ENCODE peak calls at places on chromosomes 6 and 20, in four cellular contexts. M, X, O and C are unnamed samples.

GRCh38 chr20:47741669-47742345 is 43.5 kb downstream of the SULF2 start:
- DNase-seq in M (no peak), X (no peak), O (peak; percentile 11), C (no peak)

GRCh38 chr6:107976267-107976783 is 18.3 kb upstream of the SEC63 start:
- DNase-seq in M (no peak), X (no peak), O (no peak), C (no peak)

GRCh38 chr20:59754551-59754950 is 150.2 kb downstream of the PHACTR3 start:
- DNase-seq in M (no peak), X (no peak), O (no peak), C (no peak)

GRCh38 chr20:63503524-63503923 is 4.6 kb upstream of the EEF1A2 start:
- DNase-seq in M (no peak), X (no peak), O (no peak), C (no peak)

GRCh38 chr20:19828233-19828632 is 70.2 kb downstream of the RIN2 start:
- DNase-seq in M (peak; percentile 61), X (no peak), O (no peak), C (no peak)

GRCh38 chr6:33171096-33171888 is 21.0 kb downstream of the COL11A2 start:
- DNase-seq in M (no peak), X (no peak), O (no peak), C (no peak)

GRCh38 chr6:57190140-57190539 is 18.0 kb downstream of the BAG2 start:
- DNase-seq in M (no peak), X (no peak), O (no peak), C (no peak)

GRCh38 chr6:19669206-19669605 is 168.0 kb upstream of the ID4 start:
- DNase-seq in M (no peak), X (no peak), O (no peak), C (no peak)

GRCh38 chr20:49501917-49502316 is 19.4 kb upstream of the KCNB1 start:
- DNase-seq in M (no peak), X (no peak), O (no peak), C (no peak)

GRCh38 chr6:154732824-154733609 is at the start of gene SCAF8:
- DNase-seq in M (peak; percentile 90), X (peak; percentile 89), O (peak; percentile 75), C (peak; percentile 60)

GRCh38 chr6:157346371-157346770 is 23.1 kb upstream of the TMEM242 start:
- DNase-seq in M (no peak), X (no peak), O (no peak), C (no peak)

GRCh38 chr6:118468682-118469465 is 79.2 kb upstream of the PLN start:
- DNase-seq in M (no peak), X (no peak), O (no peak), C (no peak)

GRCh38 chr20:24027229-24027628 is 38.6 kb upstream of the GGTLC1 start:
- DNase-seq in M (peak; percentile 87), X (peak; percentile 66), O (peak; percentile 31), C (peak; percentile 68)

GRCh38 chr20:1632228-1632577 is 12.4 kb upstream of the SIRPB1 start:
- DNase-seq in M (no peak), X (no peak), O (no peak), C (no peak)

GRCh38 chr6:140043762-140044378 is 669.4 kb upstream of the CITED2 start:
- DNase-seq in M (no peak), X (no peak), O (no peak), C (no peak)

GRCh38 chr6:163414367-163415175 is at the start of gene QKI:
- DNase-seq in M (peak; percentile 90), X (peak; percentile 89), O (peak; percentile 83), C (peak; percentile 75)

GRCh38 chr6:24926639-24927038 is 9.1 kb downstream of the RIPOR2 start:
- DNase-seq in M (no peak), X (no peak), O (no peak), C (no peak)

GRCh38 chr6:112251170-112251945 is 3.0 kb downstream of the LAMA4 start:
- DNase-seq in M (peak; percentile 64), X (no peak), O (peak; percentile 31), C (peak; percentile 79)

GRCh38 chr6:73129653-73130443 is 95.4 kb downstream of the KHDC1L start:
- DNase-seq in M (peak; percentile 89), X (peak; percentile 79), O (peak; percentile 88), C (peak; percentile 72)

GRCh38 chr20:23048283-23049200 is 930 bp downstream of the THBD start:
- DNase-seq in M (no peak), X (peak; percentile 85), O (peak; percentile 88), C (peak; percentile 38)

GRCh38 chr20:645318-646106 is 7.5 kb downstream of the SRXN1 start:
- DNase-seq in M (peak; percentile 79), X (peak; percentile 68), O (peak; percentile 57), C (peak; percentile 38)

GRCh38 chr6:39507331-39507998 is 185.0 kb upstream of the KCNK16 start:
- DNase-seq in M (no peak), X (no peak), O (no peak), C (no peak)

DNA sequence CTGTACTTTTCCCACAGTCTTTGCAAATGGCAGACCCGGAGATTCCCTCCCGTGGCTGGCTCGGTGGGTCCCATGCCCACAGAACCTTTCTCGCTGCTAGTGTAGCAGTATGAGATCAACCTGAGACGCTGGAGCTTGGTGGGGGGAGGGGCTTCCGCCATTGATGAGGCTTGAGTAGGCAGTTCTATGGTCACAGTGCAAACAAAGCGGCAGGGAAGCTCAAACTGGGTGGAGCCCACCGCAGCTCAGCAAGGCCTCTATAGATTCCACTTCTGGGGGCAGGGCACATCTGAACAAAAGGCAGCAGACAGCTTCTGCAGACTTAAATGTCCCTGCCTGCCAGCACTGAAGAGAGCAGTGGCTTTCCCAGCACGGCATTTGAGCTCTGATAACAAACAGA is 186.0 kb upstream of the KCNK16 start:
- DNase-seq in M (no peak), X (no peak), O (no peak), C (no peak)
- H3K4me3 ChIP-seq in M (no peak overlapping the region), X (no peak overlapping the region), O (no peak overlapping the region), C (no peak overlapping the region)

GRCh38 chr6:135181333-135182119 is 418 bp downstream of the MYB start:
- DNase-seq in M (no peak), X (no peak), O (no peak), C (no peak)
- TF ChIP-seq POLR2A in M (no peak), X (peak; percentile 2), O (no peak), C (no peak)

GRCh38 chr6:119655124-119655523 is 305.6 kb upstream of the MAN1A1 start:
- DNase-seq in M (no peak), X (no peak), O (no peak), C (no peak)

GRCh38 chr6:119658917-119659316 is 309.4 kb upstream of the MAN1A1 start:
- DNase-seq in M (no peak), X (no peak), O (no peak), C (no peak)

GRCh38 chr6:119653329-119653728 is 303.8 kb upstream of the MAN1A1 start:
- DNase-seq in M (no peak), X (no peak), O (no peak), C (no peak)
- H3K4me3 ChIP-seq in M (no peak overlapping the region), X (no peak overlapping the region), O (no peak overlapping the region), C (no peak overlapping the region)

DNA sequence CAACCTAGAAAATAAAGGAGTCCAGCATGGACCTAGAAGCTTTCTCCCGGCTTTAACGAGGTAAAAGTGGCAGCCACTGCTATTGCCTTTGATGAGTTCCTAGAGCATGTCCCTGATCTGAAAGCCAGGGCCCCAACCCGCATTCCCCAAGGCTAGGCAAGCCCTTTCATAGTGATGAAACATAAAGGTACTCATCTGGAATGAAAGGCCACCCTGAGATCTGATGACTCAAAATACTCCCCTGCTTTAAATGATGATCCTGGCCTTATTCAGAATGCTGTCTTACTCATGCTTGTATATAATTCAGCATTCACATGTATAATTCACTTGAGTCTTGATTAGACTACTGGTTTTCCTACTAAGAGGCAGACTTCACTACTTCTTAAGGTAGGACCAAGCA is 21.3 kb downstream of the TTPAL start:
- DNase-seq in M (no peak), X (no peak), O (no peak), C (no peak)
- TF ChIP-seq POLR2A in M (no peak), X (no peak), O (no peak), C (no peak)

GRCh38 chr6:35490821-35491557 is 5.9 kb downstream of the TEAD3 start:
- DNase-seq in M (no peak), X (no peak), O (no peak), C (no peak)
- H3K4me3 ChIP-seq in M (no peak overlapping the region), X (no peak overlapping the region), O (no peak overlapping the region), C (no peak overlapping the region)

GRCh38 chr6:34235605-34236422 is 859 bp upstream of the HMGA1 start:
- DNase-seq in M (peak; percentile 80), X (peak; percentile 65), O (peak; percentile 51), C (no peak)
- TF ChIP-seq POLR2A in M (peak; percentile 56), X (peak; percentile 58), O (peak; percentile 33), C (no peak)